ENCODE peak calls at places on chromosomes 12 and 14, in ten cellular contexts. One of them, this sample, is unnamed.

GRCh38 chr12:119841433-119842210 is 35.5 kb downstream of the CIT start:
- DNase-seq in mesothelial cell of epicardium: no peak
- DNase-seq in breast epithelium: no peak
- DNase-seq in esophagus muscularis mucosa: no peak
- DNase-seq in nephron progenitor cell: no peak
- DNase-seq in H9: no peak
- DNase-seq in upper lobe of right lung: no peak
- DNase-seq in transverse colon: no peak
- DNase-seq in ovary: no peak
- DNase-seq in cardiac fibroblast: no peak
- DNase-seq in this sample: no peak

GRCh38 chr14:104397956-104398355 is 181.6 kb upstream of the C14orf180 start:
- DNase-seq in mesothelial cell of epicardium: no peak
- DNase-seq in breast epithelium: no peak
- DNase-seq in esophagus muscularis mucosa: no peak
- DNase-seq in nephron progenitor cell: no peak
- DNase-seq in H9: no peak
- DNase-seq in upper lobe of right lung: no peak
- DNase-seq in transverse colon: no peak
- DNase-seq in ovary: no peak
- DNase-seq in cardiac fibroblast: no peak
- DNase-seq in this sample: no peak

GRCh38 chr12:119748512-119748911 is 80.6 kb downstream of the PRKAB1 start:
- DNase-seq in mesothelial cell of epicardium: no peak
- DNase-seq in breast epithelium: no peak
- DNase-seq in esophagus muscularis mucosa: no peak
- DNase-seq in nephron progenitor cell: no peak
- DNase-seq in H9: no peak
- DNase-seq in upper lobe of right lung: no peak
- DNase-seq in transverse colon: no peak
- DNase-seq in ovary: no peak
- DNase-seq in cardiac fibroblast: no peak
- DNase-seq in this sample: no peak

GRCh38 chr14:54278087-54278486 is 118.7 kb upstream of the CDKN3 start:
- DNase-seq in mesothelial cell of epicardium: no peak
- DNase-seq in breast epithelium: no peak
- DNase-seq in esophagus muscularis mucosa: no peak
- DNase-seq in nephron progenitor cell: no peak
- DNase-seq in H9: no peak
- DNase-seq in upper lobe of right lung: no peak
- DNase-seq in transverse colon: no peak
- DNase-seq in ovary: no peak
- DNase-seq in cardiac fibroblast: no peak
- DNase-seq in this sample: no peak

GRCh38 chr14:24817638-24818053 is 183.7 kb upstream of the GZMB start:
- DNase-seq in mesothelial cell of epicardium: no peak
- DNase-seq in breast epithelium: no peak
- DNase-seq in esophagus muscularis mucosa: peak
- DNase-seq in nephron progenitor cell: peak
- DNase-seq in H9: no peak
- DNase-seq in upper lobe of right lung: no peak
- DNase-seq in transverse colon: peak
- DNase-seq in ovary: no peak
- DNase-seq in cardiac fibroblast: peak
- DNase-seq in this sample: no peak

GRCh38 chr14:88791629-88792571 is 853 bp downstream of the EML5 start:
- DNase-seq in mesothelial cell of epicardium: no peak
- DNase-seq in breast epithelium: no peak
- DNase-seq in esophagus muscularis mucosa: no peak
- DNase-seq in nephron progenitor cell: peak
- DNase-seq in H9: peak
- DNase-seq in upper lobe of right lung: peak
- DNase-seq in transverse colon: peak
- DNase-seq in ovary: peak
- DNase-seq in cardiac fibroblast: no peak
- DNase-seq in this sample: peak

GRCh38 chr14:50013198-50013918 is 103.0 kb downstream of the VCPKMT start:
- DNase-seq in mesothelial cell of epicardium: no peak
- DNase-seq in breast epithelium: no peak
- DNase-seq in esophagus muscularis mucosa: no peak
- DNase-seq in nephron progenitor cell: no peak
- DNase-seq in H9: no peak
- DNase-seq in upper lobe of right lung: no peak
- DNase-seq in transverse colon: no peak
- DNase-seq in ovary: no peak
- DNase-seq in cardiac fibroblast: no peak
- DNase-seq in this sample: no peak

GRCh38 chr12:49328816-49329215 is 5.8 kb downstream of the TROAP start:
- DNase-seq in mesothelial cell of epicardium: no peak
- DNase-seq in breast epithelium: peak
- DNase-seq in esophagus muscularis mucosa: no peak
- DNase-seq in nephron progenitor cell: no peak
- DNase-seq in H9: no peak
- DNase-seq in upper lobe of right lung: peak
- DNase-seq in transverse colon: no peak
- DNase-seq in ovary: no peak
- DNase-seq in cardiac fibroblast: no peak
- DNase-seq in this sample: no peak

GRCh38 chr12:72288436-72288835 is 16.3 kb downstream of the TRHDE start:
- DNase-seq in mesothelial cell of epicardium: no peak
- DNase-seq in breast epithelium: no peak
- DNase-seq in esophagus muscularis mucosa: no peak
- DNase-seq in nephron progenitor cell: no peak
- DNase-seq in H9: no peak
- DNase-seq in upper lobe of right lung: no peak
- DNase-seq in transverse colon: no peak
- DNase-seq in ovary: no peak
- DNase-seq in cardiac fibroblast: no peak
- DNase-seq in this sample: no peak

GRCh38 chr12:124917135-124917840 is 2.8 kb upstream of the UBC start:
- DNase-seq in mesothelial cell of epicardium: peak
- DNase-seq in breast epithelium: peak
- DNase-seq in esophagus muscularis mucosa: peak
- DNase-seq in nephron progenitor cell: peak
- DNase-seq in H9: peak
- DNase-seq in upper lobe of right lung: peak
- DNase-seq in transverse colon: peak
- DNase-seq in ovary: peak
- DNase-seq in cardiac fibroblast: peak
- DNase-seq in this sample: peak

GRCh38 chr14:90597961-90598360 is 201.1 kb downstream of the CALM1 start:
- DNase-seq in mesothelial cell of epicardium: no peak
- DNase-seq in breast epithelium: no peak
- DNase-seq in esophagus muscularis mucosa: no peak
- DNase-seq in nephron progenitor cell: no peak
- DNase-seq in H9: no peak
- DNase-seq in upper lobe of right lung: no peak
- DNase-seq in transverse colon: no peak
- DNase-seq in ovary: no peak
- DNase-seq in cardiac fibroblast: no peak
- DNase-seq in this sample: no peak

GRCh38 chr12:122870163-122870842 is 25.6 kb downstream of the VPS37B start:
- DNase-seq in mesothelial cell of epicardium: no peak
- DNase-seq in breast epithelium: peak
- DNase-seq in esophagus muscularis mucosa: no peak
- DNase-seq in nephron progenitor cell: no peak
- DNase-seq in H9: no peak
- DNase-seq in upper lobe of right lung: peak
- DNase-seq in transverse colon: no peak
- DNase-seq in ovary: no peak
- DNase-seq in cardiac fibroblast: no peak
- DNase-seq in this sample: no peak

GRCh38 chr12:88258396-88258795 is 116.3 kb downstream of the TMTC3 start:
- DNase-seq in mesothelial cell of epicardium: no peak
- DNase-seq in breast epithelium: no peak
- DNase-seq in esophagus muscularis mucosa: no peak
- DNase-seq in nephron progenitor cell: no peak
- DNase-seq in H9: no peak
- DNase-seq in upper lobe of right lung: no peak
- DNase-seq in transverse colon: no peak
- DNase-seq in ovary: no peak
- DNase-seq in cardiac fibroblast: no peak
- DNase-seq in this sample: no peak

DNA sequence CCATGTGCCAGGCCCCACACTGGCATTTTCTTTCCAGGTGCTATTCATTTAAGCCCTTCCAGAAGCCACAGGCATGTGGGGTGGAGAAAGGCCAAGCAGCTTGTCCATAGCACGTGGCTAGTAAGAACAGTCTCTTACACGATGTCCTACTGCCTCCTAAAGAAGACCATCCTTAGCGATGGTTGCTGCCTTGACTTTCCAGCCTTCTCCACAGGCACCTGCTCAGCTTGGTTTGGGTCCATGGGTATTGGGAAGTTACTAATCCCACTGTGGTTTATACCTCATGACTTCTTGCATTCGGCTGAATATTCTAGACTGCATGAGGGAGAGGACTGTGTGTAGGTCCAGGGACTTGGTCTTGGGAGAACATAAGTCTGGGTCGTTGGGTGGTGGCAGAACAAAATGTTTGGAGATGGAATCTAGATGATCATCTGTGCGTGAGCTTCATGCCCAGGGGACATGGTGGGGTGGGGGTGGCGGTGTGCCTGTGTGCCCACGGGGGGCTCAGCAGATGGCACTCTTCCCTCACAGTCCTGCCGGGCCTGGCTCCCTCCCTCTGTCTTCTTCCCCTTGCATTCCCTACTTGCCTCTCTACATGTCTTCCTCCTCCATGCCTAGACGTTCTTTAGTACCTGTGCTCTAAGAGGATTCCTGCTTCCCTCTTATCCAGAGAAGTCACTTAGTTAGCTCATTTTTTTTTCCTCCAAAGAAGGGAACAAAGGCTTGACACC is 49.1 kb downstream of the NINJ2 start:
- DNase-seq in mesothelial cell of epicardium: no peak
- DNase-seq in breast epithelium: no peak
- DNase-seq in esophagus muscularis mucosa: no peak
- DNase-seq in nephron progenitor cell: no peak
- DNase-seq in H9: peak
- DNase-seq in upper lobe of right lung: no peak
- DNase-seq in transverse colon: peak
- DNase-seq in ovary: no peak
- DNase-seq in cardiac fibroblast: peak
- DNase-seq in this sample: no peak
- TF ChIP-seq CTCF in mesothelial cell of epicardium: no peak
- TF ChIP-seq CTCF in breast epithelium: no peak
- TF ChIP-seq CTCF in esophagus muscularis mucosa: peak
- TF ChIP-seq CTCF in nephron progenitor cell: peak
- TF ChIP-seq CTCF in H9: peak
- TF ChIP-seq CTCF in upper lobe of right lung: peak
- TF ChIP-seq CTCF in transverse colon: no peak
- TF ChIP-seq CTCF in ovary: no peak
- TF ChIP-seq CTCF in cardiac fibroblast: no peak
- TF ChIP-seq CTCF in this sample: no peak

GRCh38 chr14:93107383-93107782 is 8.3 kb downstream of the ITPK1 start:
- DNase-seq in mesothelial cell of epicardium: no peak
- DNase-seq in breast epithelium: no peak
- DNase-seq in esophagus muscularis mucosa: no peak
- DNase-seq in nephron progenitor cell: no peak
- DNase-seq in H9: no peak
- DNase-seq in upper lobe of right lung: no peak
- DNase-seq in transverse colon: peak
- DNase-seq in ovary: no peak
- DNase-seq in cardiac fibroblast: no peak
- DNase-seq in this sample: no peak

GRCh38 chr14:93105362-93105761 is 10.4 kb downstream of the ITPK1 start:
- DNase-seq in mesothelial cell of epicardium: no peak
- DNase-seq in breast epithelium: no peak
- DNase-seq in esophagus muscularis mucosa: no peak
- DNase-seq in nephron progenitor cell: no peak
- DNase-seq in H9: no peak
- DNase-seq in upper lobe of right lung: peak
- DNase-seq in transverse colon: peak
- DNase-seq in ovary: no peak
- DNase-seq in cardiac fibroblast: peak
- DNase-seq in this sample: no peak

GRCh38 chr14:93103392-93104080 is 12.2 kb downstream of the ITPK1 start:
- DNase-seq in mesothelial cell of epicardium: no peak
- DNase-seq in breast epithelium: no peak
- DNase-seq in esophagus muscularis mucosa: no peak
- DNase-seq in nephron progenitor cell: no peak
- DNase-seq in H9: no peak
- DNase-seq in upper lobe of right lung: peak
- DNase-seq in transverse colon: peak
- DNase-seq in ovary: no peak
- DNase-seq in cardiac fibroblast: no peak
- DNase-seq in this sample: no peak

GRCh38 chr14:93106541-93107156 is 9.1 kb downstream of the ITPK1 start:
- DNase-seq in mesothelial cell of epicardium: no peak
- DNase-seq in breast epithelium: no peak
- DNase-seq in esophagus muscularis mucosa: no peak
- DNase-seq in nephron progenitor cell: no peak
- DNase-seq in H9: no peak
- DNase-seq in upper lobe of right lung: no peak
- DNase-seq in transverse colon: no peak
- DNase-seq in ovary: no peak
- DNase-seq in cardiac fibroblast: no peak
- DNase-seq in this sample: no peak

DNA sequence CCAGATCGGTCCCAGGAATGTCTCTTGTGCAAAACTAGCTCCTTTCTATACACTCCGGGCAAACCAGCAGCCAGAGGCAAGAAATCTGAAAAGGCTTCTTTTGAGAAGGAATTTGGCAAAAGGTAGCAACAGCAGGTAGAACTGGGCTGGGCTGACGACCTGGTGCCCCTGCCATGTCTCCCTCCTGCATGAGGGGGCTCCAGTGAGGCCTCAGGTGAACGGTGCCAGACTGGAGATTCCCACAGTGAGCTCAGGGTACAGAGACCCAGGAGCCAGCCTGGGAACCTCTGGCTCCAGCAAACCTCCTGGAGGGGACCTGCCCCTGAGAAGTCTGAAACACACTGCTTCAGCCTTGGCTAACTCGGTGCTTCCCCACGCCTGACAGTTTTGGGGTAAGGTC is 10.8 kb downstream of the ITPK1 start:
- DNase-seq in mesothelial cell of epicardium: no peak
- DNase-seq in breast epithelium: no peak
- DNase-seq in esophagus muscularis mucosa: no peak
- DNase-seq in nephron progenitor cell: no peak
- DNase-seq in H9: peak
- DNase-seq in upper lobe of right lung: no peak
- DNase-seq in transverse colon: no peak
- DNase-seq in ovary: no peak
- DNase-seq in cardiac fibroblast: no peak
- DNase-seq in this sample: no peak
- TF ChIP-seq CTCF in mesothelial cell of epicardium: no peak
- TF ChIP-seq CTCF in breast epithelium: no peak
- TF ChIP-seq CTCF in esophagus muscularis mucosa: no peak
- TF ChIP-seq CTCF in nephron progenitor cell: no peak
- TF ChIP-seq CTCF in H9: peak
- TF ChIP-seq CTCF in upper lobe of right lung: no peak
- TF ChIP-seq CTCF in transverse colon: no peak
- TF ChIP-seq CTCF in ovary: no peak
- TF ChIP-seq CTCF in cardiac fibroblast: no peak
- TF ChIP-seq CTCF in this sample: no peak

GRCh38 chr14:51954657-51955056 is 34.7 kb upstream of the RTRAF start:
- DNase-seq in mesothelial cell of epicardium: no peak
- DNase-seq in breast epithelium: no peak
- DNase-seq in esophagus muscularis mucosa: no peak
- DNase-seq in nephron progenitor cell: no peak
- DNase-seq in H9: no peak
- DNase-seq in upper lobe of right lung: no peak
- DNase-seq in transverse colon: no peak
- DNase-seq in ovary: no peak
- DNase-seq in cardiac fibroblast: no peak
- DNase-seq in this sample: no peak
- TF ChIP-seq CTCF in mesothelial cell of epicardium: no peak
- TF ChIP-seq CTCF in breast epithelium: no peak
- TF ChIP-seq CTCF in esophagus muscularis mucosa: no peak
- TF ChIP-seq CTCF in nephron progenitor cell: no peak
- TF ChIP-seq CTCF in H9: peak
- TF ChIP-seq CTCF in upper lobe of right lung: no peak
- TF ChIP-seq CTCF in transverse colon: no peak
- TF ChIP-seq CTCF in ovary: no peak
- TF ChIP-seq CTCF in cardiac fibroblast: no peak
- TF ChIP-seq CTCF in this sample: no peak

GRCh38 chr14:96920820-96921219 is 123.6 kb downstream of the VRK1 start:
- DNase-seq in mesothelial cell of epicardium: no peak
- DNase-seq in breast epithelium: no peak
- DNase-seq in esophagus muscularis mucosa: no peak
- DNase-seq in nephron progenitor cell: no peak
- DNase-seq in H9: no peak
- DNase-seq in upper lobe of right lung: no peak
- DNase-seq in transverse colon: no peak
- DNase-seq in ovary: no peak
- DNase-seq in cardiac fibroblast: no peak
- DNase-seq in this sample: no peak
- TF ChIP-seq CTCF in mesothelial cell of epicardium: no peak
- TF ChIP-seq CTCF in breast epithelium: no peak
- TF ChIP-seq CTCF in esophagus muscularis mucosa: no peak
- TF ChIP-seq CTCF in nephron progenitor cell: no peak
- TF ChIP-seq CTCF in H9: no peak
- TF ChIP-seq CTCF in upper lobe of right lung: no peak
- TF ChIP-seq CTCF in transverse colon: no peak
- TF ChIP-seq CTCF in ovary: no peak
- TF ChIP-seq CTCF in cardiac fibroblast: no peak
- TF ChIP-seq CTCF in this sample: no peak

This sample was measured in type B pancreatic cell.